ENCODE peak calls at places on chromosomes 11 and 22, in nine cellular contexts. K is cardiac muscle cell; O is effector memory CD8-positive, alpha-beta T cell; E is IMR-90; V is left cardiac atrium; Q is stromal cell of bone marrow; R is heart right ventricle; G is NCI-H2081; M is activated CD4-positive, alpha-beta T cell treated with anti-CD3 and anti-CD28 coated beads, Interleukin-2, amount 10 ng/mL, durations not matched to agents 7 days and 5 days. I is an unnamed sample.

GRCh38 chr11:42840176-42840829 is 471.5 kb upstream of the API5 start:
- DNase-seq in M (no peak), Q (no peak), E (no peak), V (no peak), O (no peak), G (no peak), R (no peak), K (no peak), I (no peak)

GRCh38 chr11:130599073-130599654 is 150.7 kb downstream of the ADAMTS15 start:
- DNase-seq in G (peak; percentile 31), O (no peak), V (peak; percentile 82), Q (no peak), E (peak; percentile 50), K (peak; percentile 37), R (peak; percentile 81), M (no peak), I (no peak)

GRCh38 chr11:65553301-65554001 is 4.7 kb downstream of the LTBP3 start:
- DNase-seq in G (no peak), R (no peak), K (no peak), M (peak; percentile 89), E (no peak), Q (no peak), O (peak; percentile 69), V (no peak), I (no peak)

GRCh38 chr22:19719488-19720021 is 3.8 kb upstream of the GP1BB start:
- DNase-seq in R (peak; percentile 15), G (no peak), O (no peak), V (peak; percentile 15), Q (no peak), E (no peak), K (no peak), M (no peak), I (no peak)

GRCh38 chr11:134664863-134665535 is 253.0 kb upstream of the B3GAT1 start:
- DNase-seq in M (no peak), O (no peak), V (no peak), K (no peak), Q (no peak), R (no peak), E (no peak), G (no peak), I (no peak)

GRCh38 chr11:79094601-79095000 is 346.2 kb downstream of the TENM4 start:
- DNase-seq in M (no peak), E (no peak), V (no peak), O (no peak), G (no peak), Q (no peak), K (no peak), R (no peak), I (no peak)

GRCh38 chr11:117026593-117027330 is 71.5 kb downstream of the SIK3 start:
- DNase-seq in K (no peak), V (no peak), E (peak; percentile 90), Q (no peak), O (no peak), R (no peak), M (no peak), G (no peak), I (peak; percentile 62)

GRCh38 chr11:68014157-68014965 is 4.2 kb downstream of the ALDH3B1 start:
- DNase-seq in M (no peak), Q (peak; percentile 62), O (no peak), E (peak; percentile 87), V (no peak), G (no peak), K (no peak), R (no peak), I (no peak)

GRCh38 chr22:46297151-46297819 is 615 bp downstream of the GTSE1 start:
- DNase-seq in K (peak; percentile 43), R (no peak), V (peak; percentile 44), O (no peak), Q (peak; percentile 21), E (peak; percentile 35), M (peak; percentile 23), G (no peak), I (peak; percentile 39)

GRCh38 chr11:34682822-34683221 is 61.9 kb downstream of the EHF start:
- DNase-seq in Q (no peak), E (peak; percentile 39), V (no peak), K (no peak), G (no peak), M (no peak), R (no peak), O (no peak), I (no peak)

GRCh38 chr11:126880872-126881271 is 119.7 kb downstream of the KIRREL3 start:
- DNase-seq in M (no peak), O (no peak), E (no peak), G (peak; percentile 81), R (no peak), Q (no peak), K (no peak), V (no peak), I (no peak)

GRCh38 chr11:120040136-120040840 is 97.6 kb downstream of the TRIM29 start:
- DNase-seq in R (no peak), O (no peak), V (no peak), M (no peak), E (no peak), G (no peak), Q (no peak), K (no peak), I (no peak)